ENCODE peak calls at places on chromosomes 11 and 22, in eight cellular contexts. X is HFF-Myc, U is IMR-90, J is foreskin fibroblast, C is fibroblast of lung, E is ovary, R is tibial artery, D is K562. T is an unnamed sample.

GRCh38 chr11:85769758-85770157 is 41.2 kb downstream of the SYTL2 start:
- DNase-seq in X (no peak), U (no peak), J (no peak), C (no peak), E (no peak), R (no peak), D (no peak), T (no peak)

GRCh38 chr11:1052133-1053011 is 15.9 kb upstream of the MUC6 start:
- DNase-seq in X (no peak), U (no peak), J (no peak), C (no peak), E (no peak), R (no peak), D (no peak), T (no peak)

GRCh38 chr11:22734628-22735345 is 68.4 kb downstream of the GAS2 start:
- DNase-seq in X (no peak), U (no peak), J (no peak), C (no peak), E (no peak), R (no peak), D (no peak), T (no peak)

GRCh38 chr11:41461057-41461681 is 1.7 kb upstream of the LRRC4C start:
- DNase-seq in X (no peak), U (no peak), J (peak), C (no peak), E (no peak), R (no peak), D (peak), T (no peak)

GRCh38 chr11:16299884-16300778 is 56.2 kb downstream of the SOX6 start:
- DNase-seq in X (no peak), U (no peak), J (no peak), C (no peak), E (no peak), R (no peak), D (no peak), T (no peak)

GRCh38 chr11:42571486-42572230 is 740.1 kb upstream of the API5 start:
- DNase-seq in X (no peak), U (no peak), J (no peak), C (no peak), E (no peak), R (no peak), D (no peak), T (no peak)

GRCh38 chr11:101582242-101583052 is 1.4 kb downstream of the TRPC6 start:
- DNase-seq in X (no peak), U (peak), J (peak), C (no peak), E (peak), R (no peak), D (no peak), T (no peak)

GRCh38 chr22:24359452-24360120 is 67.8 kb upstream of the ADORA2A start:
- DNase-seq in X (no peak), U (no peak), J (no peak), C (no peak), E (no peak), R (no peak), D (no peak), T (no peak)

GRCh38 chr11:47378836-47379170 is 456 bp upstream of the SPI1 start:
- DNase-seq in X (no peak), U (no peak), J (no peak), C (no peak), E (no peak), R (no peak), D (no peak), T (no peak)

GRCh38 chr22:30887861-30888260 is 80.7 kb downstream of the MORC2 start:
- DNase-seq in X (no peak), U (no peak), J (no peak), C (no peak), E (peak), R (no peak), D (no peak), T (no peak)

GRCh38 chr22:50306753-50307749 is at the start of gene PLXNB2:
- DNase-seq in X (no peak), U (peak), J (peak), C (peak), E (peak), R (peak), D (peak), T (no peak)

GRCh38 chr11:96185220-96185768 is 157.7 kb downstream of the MAML2 start:
- DNase-seq in X (no peak), U (no peak), J (no peak), C (no peak), E (no peak), R (no peak), D (no peak), T (no peak)

GRCh38 chr11:81033779-81034550 is 1593.1 kb upstream of the TENM4 start:
- DNase-seq in X (no peak), U (no peak), J (no peak), C (no peak), E (no peak), R (no peak), D (no peak), T (no peak)

GRCh38 chr22:43007519-43008102 is 7.3 kb downstream of the PACSIN2 start:
- DNase-seq in X (no peak), U (peak), J (peak), C (peak), E (no peak), R (no peak), D (peak), T (no peak)

GRCh38 chr11:76661835-76662434 is 8.6 kb downstream of the LRRC32 start:
- DNase-seq in X (no peak), U (no peak), J (no peak), C (peak), E (no peak), R (peak), D (no peak), T (no peak)

GRCh38 chr22:17369553-17370035 is 334 bp downstream of the CECR2 start:
- DNase-seq in X (no peak), U (no peak), J (peak), C (no peak), E (peak), R (no peak), D (no peak), T (no peak)

GRCh38 chr11:3203221-3204043 is 15.2 kb downstream of the MRGPRG start:
- DNase-seq in X (no peak), U (no peak), J (peak), C (peak), E (no peak), R (peak), D (no peak), T (no peak)
- TF ChIP-seq CTCF in X (no peak), U (no peak), J (no peak), C (no peak), E (no peak), R (no peak), D (peak), T (no peak)

DNA sequence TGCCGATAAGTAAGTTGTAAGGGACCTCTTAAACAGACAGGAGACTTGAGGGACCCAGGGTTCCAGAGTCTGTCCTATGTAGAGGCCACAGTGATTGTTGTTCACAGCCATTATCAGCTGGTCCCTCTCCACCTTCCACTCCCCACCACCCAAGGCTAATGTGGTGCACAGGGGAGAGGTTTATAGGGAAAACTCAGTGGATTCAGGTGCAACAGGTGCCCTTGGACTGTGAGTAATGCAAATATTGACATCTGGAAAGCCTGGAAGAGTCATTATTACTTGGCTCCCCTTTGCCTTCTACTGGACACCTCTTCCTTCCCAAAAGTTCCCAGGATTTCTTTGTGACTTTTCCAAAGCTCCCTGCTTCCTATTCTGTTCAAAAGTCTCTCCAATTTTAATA is 441.1 kb upstream of the CCDC90B start:
- DNase-seq in X (no peak), U (no peak), J (no peak), C (no peak), E (no peak), R (no peak), D (no peak), T (no peak)
- TF ChIP-seq CTCF in X (no peak), U (no peak), J (no peak), C (no peak), E (no peak), R (no peak), D (no peak), T (no peak)

DNA sequence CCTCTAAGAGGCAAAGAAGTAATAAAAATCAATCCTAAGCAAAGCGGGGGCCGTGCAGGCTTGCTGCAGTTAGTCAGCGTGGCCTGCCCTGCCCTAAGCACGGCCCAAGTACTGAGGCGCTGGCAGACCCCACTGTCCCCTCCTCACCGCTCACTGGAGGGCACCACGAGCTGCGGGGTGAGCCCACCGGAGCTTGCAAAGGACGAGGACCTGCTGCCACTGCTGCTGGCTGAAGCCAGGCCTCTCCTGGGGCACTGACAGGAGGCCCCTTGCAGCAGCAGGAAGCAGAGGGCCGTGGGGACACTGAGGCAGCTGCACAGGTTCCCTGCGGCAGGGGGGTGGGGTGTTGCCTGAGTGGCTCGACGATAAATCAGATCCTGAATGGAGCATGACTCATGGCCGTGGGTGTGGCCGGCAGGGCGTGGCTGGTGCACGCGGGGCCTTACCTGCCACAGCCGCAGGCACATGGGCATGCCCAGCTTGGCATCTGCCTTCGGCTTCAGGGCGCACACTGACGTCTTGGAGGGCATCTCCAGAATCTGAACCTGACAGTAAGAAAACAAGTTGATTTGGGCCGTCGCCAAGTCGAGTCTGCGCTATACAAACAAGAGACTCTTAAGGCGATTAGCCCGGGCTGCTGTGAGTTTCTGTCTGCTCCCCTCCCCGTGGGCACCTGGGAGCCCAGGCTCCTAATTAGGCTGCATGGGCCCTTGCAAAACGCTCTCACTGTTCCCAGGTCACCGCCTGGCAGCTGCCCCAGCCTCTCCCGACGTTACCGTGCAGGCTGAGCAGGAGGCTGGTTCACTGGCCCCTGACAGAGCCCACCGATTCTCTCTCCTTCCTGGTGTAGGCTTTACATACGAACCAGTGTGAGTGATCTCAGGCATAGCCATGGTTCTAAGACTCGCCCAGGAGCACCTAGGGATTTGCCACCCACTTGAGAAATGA is 45.9 kb downstream of the TBX1 start:
- DNase-seq in X (no peak), U (no peak), J (no peak), C (peak), E (peak), R (no peak), D (peak), T (no peak)
- TF ChIP-seq CTCF in X (no peak), U (no peak), J (no peak), C (no peak), E (no peak), R (no peak), D (no peak), T (no peak)

GRCh38 chr11:115672412-115672811 is 168.2 kb upstream of the CADM1 start:
- DNase-seq in X (no peak), U (no peak), J (no peak), C (no peak), E (no peak), R (no peak), D (no peak), T (no peak)
- TF ChIP-seq CTCF in X (no peak), U (no peak), J (no peak), C (no peak), E (no peak), R (no peak), D (no peak), T (no peak)

GRCh38 chr11:29629281-29629680 is 387.5 kb downstream of the KCNA4 start:
- DNase-seq in X (no peak), U (no peak), J (no peak), C (peak), E (no peak), R (no peak), D (no peak), T (no peak)

GRCh38 chr11:29628584-29628983 is 388.2 kb downstream of the KCNA4 start:
- DNase-seq in X (no peak), U (no peak), J (no peak), C (no peak), E (no peak), R (no peak), D (no peak), T (no peak)

GRCh38 chr11:29634744-29635143 is 382.1 kb downstream of the KCNA4 start:
- DNase-seq in X (no peak), U (no peak), J (no peak), C (no peak), E (no peak), R (no peak), D (no peak), T (no peak)

DNA sequence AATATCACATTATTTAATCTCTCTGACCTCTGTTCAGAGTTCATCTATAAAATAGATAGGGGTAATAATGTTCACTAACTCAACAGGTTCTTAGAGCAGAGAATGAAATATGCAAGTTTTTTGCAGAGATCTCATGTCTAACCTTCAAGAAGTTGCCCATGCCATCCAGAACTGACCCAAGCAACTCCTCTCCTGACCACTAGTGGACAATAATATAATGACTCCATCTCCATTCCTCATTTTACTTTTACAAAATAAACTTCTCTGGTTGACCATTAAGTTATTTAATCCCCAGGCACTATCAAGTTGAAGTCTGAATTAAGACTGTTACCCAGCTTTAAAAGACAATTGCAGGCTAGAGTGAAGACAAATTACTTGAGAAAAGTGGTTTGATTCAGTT is 382.6 kb downstream of the KCNA4 start:
- DNase-seq in X (no peak), U (no peak), J (no peak), C (no peak), E (no peak), R (no peak), D (no peak), T (no peak)
- TF ChIP-seq CTCF in X (no peak), U (peak), J (no peak), C (no peak), E (no peak), R (no peak), D (no peak), T (no peak)

DNA sequence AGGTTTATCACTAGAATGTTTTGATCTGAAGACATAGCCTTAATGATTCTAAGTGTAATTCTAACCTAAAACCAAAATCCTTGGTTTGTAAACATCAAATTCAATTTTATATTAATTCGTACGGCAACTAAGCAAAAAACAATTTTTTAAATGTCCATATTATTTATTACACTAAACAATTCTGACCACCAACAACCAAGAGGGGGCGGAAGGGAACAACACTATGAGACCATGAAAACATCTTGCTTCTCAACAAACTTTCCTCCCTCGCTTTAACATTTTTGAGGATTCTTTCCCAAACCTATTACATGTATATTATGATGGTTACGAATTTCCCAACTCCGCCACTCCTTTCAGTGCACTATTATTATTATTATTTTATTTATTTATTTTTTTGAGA is 6.5 kb upstream of the UCP2 start:
- DNase-seq in X (no peak), U (no peak), J (no peak), C (no peak), E (no peak), R (peak), D (no peak), T (no peak)
- TF ChIP-seq CTCF in X (no peak), U (no peak), J (no peak), C (peak), E (no peak), R (no peak), D (peak), T (peak)

GRCh38 chr11:68641880-68642279 is 42.5 kb upstream of the GAL start:
- DNase-seq in X (no peak), U (no peak), J (no peak), C (no peak), E (no peak), R (no peak), D (no peak), T (no peak)

GRCh38 chr11:68646832-68647231 is 37.5 kb upstream of the GAL start:
- DNase-seq in X (no peak), U (no peak), J (no peak), C (no peak), E (no peak), R (no peak), D (no peak), T (no peak)

DNA sequence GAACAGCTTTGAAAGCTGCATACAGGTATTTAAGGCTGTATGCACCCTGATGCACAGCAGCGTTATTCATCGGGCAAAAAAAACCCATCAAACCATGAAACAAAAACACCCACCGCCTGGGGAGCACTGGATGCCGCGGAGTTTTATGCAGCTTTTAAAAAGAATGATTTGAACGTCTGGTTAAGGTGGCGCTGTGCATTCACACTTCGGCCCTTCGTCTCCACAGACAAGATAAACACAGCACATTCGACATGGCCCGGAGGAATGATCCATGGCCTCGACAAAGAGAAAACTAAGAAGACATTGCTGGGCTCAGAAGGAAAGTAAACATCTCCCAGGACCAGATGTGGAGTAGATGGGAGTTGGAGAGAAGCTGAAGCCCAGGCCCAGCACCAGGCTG is 40.8 kb upstream of the GAL start:
- DNase-seq in X (no peak), U (peak), J (peak), C (peak), E (no peak), R (no peak), D (no peak), T (no peak)
- TF ChIP-seq CTCF in X (peak), U (peak), J (peak), C (no peak), E (no peak), R (no peak), D (peak), T (no peak)

GRCh38 chr11:119729581-119730346 is 764 bp upstream of the NECTIN1 start:
- DNase-seq in X (peak), U (peak), J (peak), C (peak), E (peak), R (peak), D (no peak), T (no peak)
- TF ChIP-seq CTCF in X (no peak), U (no peak), J (no peak), C (no peak), E (no peak), R (no peak), D (no peak), T (no peak)

T was measured in AG09309.